ENCODE peak calls at places on chromosome 19, in seven cellular contexts. K is kidney epithelial cell; Z is EL; D is G401; H is stimulated activated CD8-positive, alpha-beta memory T cell treated with anti-CD3 and anti-CD28 coated beads, Interleukin-4, amount 100 ng/mL, for 1 hour; G is HFF-Myc; M is epithelial cell of esophagus. W is an unnamed sample.

GRCh38 chr19:19214892-19215291 is 3.1 kb downstream of the NCAN start:
- DNase-seq in K (no peak), Z (peak; percentile 21), D (no peak), H (no peak), G (no peak), M (peak; percentile 48), W (no peak)

GRCh38 chr19:51511353-51511752 is 9.8 kb upstream of the SIGLEC12 start:
- DNase-seq in K (no peak), Z (peak; percentile 40), D (no peak), H (no peak), G (no peak), M (no peak), W (no peak)

GRCh38 chr19:4061178-4061682 is 5.5 kb downstream of the ZBTB7A start:
- DNase-seq in K (no peak), Z (no peak), D (no peak), H (no peak), G (no peak), M (peak; percentile 73), W (peak; percentile 93)

GRCh38 chr19:29771708-29772415 is 39.9 kb upstream of the CCNE1 start:
- DNase-seq in K (peak; percentile 9), Z (peak; percentile 56), D (peak; percentile 81), H (no peak), G (no peak), M (peak; percentile 40), W (no peak)

GRCh38 chr19:36573020-36573947 is at the start of gene ZNF529:
- DNase-seq in K (peak; percentile 53), Z (peak; percentile 90), D (peak; percentile 96), H (peak; percentile 72), G (peak; percentile 80), M (peak; percentile 92), W (peak; percentile 95)

GRCh38 chr19:5354403-5354802 is 13.8 kb upstream of the PTPRS start:
- DNase-seq in K (no peak), Z (peak; percentile 25), D (no peak), H (no peak), G (no peak), M (no peak), W (no peak)

GRCh38 chr19:49837425-49837824 is 13.5 kb upstream of the PTOV1 start:
- DNase-seq in K (no peak), Z (no peak), D (no peak), H (no peak), G (no peak), M (no peak), W (no peak)

GRCh38 chr19:52345162-52345561 is 9.1 kb downstream of the ZNF610 start:
- DNase-seq in K (no peak), Z (no peak), D (no peak), H (no peak), G (no peak), M (no peak), W (no peak)

GRCh38 chr19:55257461-55258411 is 1.1 kb downstream of the PPP6R1 start:
- DNase-seq in K (no peak), Z (peak; percentile 44), D (no peak), H (no peak), G (no peak), M (peak; percentile 49), W (peak; percentile 83)

GRCh38 chr19:13094771-13095392 is 7.8 kb downstream of the LYL1 start:
- DNase-seq in K (no peak), Z (no peak), D (no peak), H (no peak), G (no peak), M (no peak), W (peak; percentile 92)

W was measured in spleen.